ENCODE peak calls at places on chromosomes 1 and 21, in ten cellular contexts. A is left ventricle myocardium inferior; I is psoas muscle; Q is adipocyte; Y is NCI-H1694 treated with DMSO at 0.1 percent for 48 hours; R is HS-27A; G is activated T-helper 1 cell treated with anti-CD3 and anti-CD28 coated beads, Interleukin-12 subunit alpha, Interleukin-12 subunit beta, Interleukin-2, Interleukin-4 antibody, amounts not matched to agents 30 ng/mL and 10 ng/mL and 1 ng/mL, durations not matched to agents 14 hours and 24 hours and 36 hours; P is hypothalamus; W is CD8-positive, alpha-beta memory T cell; N is heart right ventricle. J is an unnamed sample.

GRCh38 chr1:225441314-225442119 is 13.7 kb upstream of the LBR start:
- DNase-seq in A (no peak), I (no peak), Q (no peak), Y (no peak), R (no peak), G (no peak), P (no peak), W (no peak), N (peak), J (no peak)

GRCh38 chr1:89523597-89524368 is 846 bp upstream of the LRRC8B start:
- DNase-seq in A (peak), I (no peak), Q (no peak), Y (peak), R (no peak), G (no peak), P (no peak), W (peak), N (peak), J (no peak)

GRCh38 chr1:227733751-227734545 is 1.2 kb downstream of the JMJD4 start:
- DNase-seq in A (no peak), I (no peak), Q (no peak), Y (no peak), R (no peak), G (no peak), P (no peak), W (no peak), N (no peak), J (no peak)

GRCh38 chr1:231841616-231842344 is 215.2 kb downstream of the DISC1 start:
- DNase-seq in A (no peak), I (no peak), Q (peak), Y (no peak), R (no peak), G (no peak), P (no peak), W (no peak), N (no peak), J (no peak)

GRCh38 chr21:43744725-43745124 is 25.8 kb downstream of the PDXK start:
- DNase-seq in A (no peak), I (no peak), Q (no peak), Y (no peak), R (no peak), G (no peak), P (no peak), W (no peak), N (no peak), J (no peak)

GRCh38 chr21:28207776-28208175 is 784.9 kb downstream of the LTN1 start:
- DNase-seq in A (no peak), I (no peak), Q (peak), Y (no peak), R (no peak), G (no peak), P (no peak), W (no peak), N (no peak), J (no peak)

GRCh38 chr1:172069535-172069934 is 228.2 kb downstream of the DNM3 start:
- DNase-seq in A (no peak), I (no peak), Q (peak), Y (no peak), R (no peak), G (no peak), P (no peak), W (no peak), N (no peak), J (no peak)

GRCh38 chr21:43779660-43780059 is 3.6 kb upstream of the CSTB start:
- DNase-seq in A (no peak), I (no peak), Q (no peak), Y (no peak), R (no peak), G (no peak), P (no peak), W (no peak), N (no peak), J (no peak)

GRCh38 chr1:231810415-231810814 is 183.8 kb downstream of the DISC1 start:
- DNase-seq in A (no peak), I (no peak), Q (no peak), Y (no peak), R (no peak), G (no peak), P (no peak), W (no peak), N (no peak), J (no peak)

GRCh38 chr1:101240041-101240430 is 3.2 kb downstream of the S1PR1 start:
- DNase-seq in A (no peak), I (peak), Q (no peak), Y (no peak), R (no peak), G (no peak), P (no peak), W (peak), N (peak), J (no peak)

GRCh38 chr21:34947122-34947534 is 102.0 kb downstream of the RUNX1 start:
- DNase-seq in A (no peak), I (no peak), Q (no peak), Y (no peak), R (no peak), G (no peak), P (no peak), W (no peak), N (no peak), J (no peak)

GRCh38 chr1:245304698-245305097 is 149.9 kb downstream of the KIF26B start:
- DNase-seq in A (no peak), I (no peak), Q (no peak), Y (no peak), R (no peak), G (no peak), P (no peak), W (no peak), N (no peak), J (no peak)

GRCh38 chr1:65068202-65069011 is 79.6 kb upstream of the AK4 start:
- DNase-seq in A (no peak), I (no peak), Q (peak), Y (peak), R (no peak), G (no peak), P (no peak), W (no peak), N (no peak), J (no peak)

GRCh38 chr1:109932232-109932631 is 21.6 kb downstream of the CSF1 start:
- DNase-seq in A (no peak), I (no peak), Q (no peak), Y (no peak), R (no peak), G (no peak), P (no peak), W (no peak), N (no peak), J (no peak)

GRCh38 chr1:90723561-90724108 is 6.5 kb upstream of the BARHL2 start:
- DNase-seq in A (no peak), I (no peak), Q (no peak), Y (no peak), R (no peak), G (no peak), P (no peak), W (no peak), N (no peak), J (no peak)

GRCh38 chr21:25929859-25930520 is 195.2 kb downstream of the GABPA start:
- DNase-seq in A (no peak), I (peak), Q (no peak), Y (no peak), R (no peak), G (no peak), P (no peak), W (no peak), N (no peak), J (no peak)

GRCh38 chr1:111880866-111881837 is 108.3 kb downstream of the KCND3 start:
- DNase-seq in A (peak), I (no peak), Q (no peak), Y (peak), R (no peak), G (no peak), P (peak), W (no peak), N (peak), J (no peak)

GRCh38 chr1:162678439-162678838 is 46.2 kb downstream of the DDR2 start:
- DNase-seq in A (no peak), I (no peak), Q (peak), Y (no peak), R (no peak), G (no peak), P (no peak), W (no peak), N (peak), J (peak)

GRCh38 chr1:150151291-150152181 is 1.8 kb downstream of the PLEKHO1 start:
- DNase-seq in A (no peak), I (peak), Q (peak), Y (no peak), R (no peak), G (peak), P (no peak), W (peak), N (peak), J (no peak)

J was measured in Panc1.